ENCODE peak calls at places on chromosomes 7 and 10, in ten cellular contexts. Y is psoas muscle; O is transverse colon; E is stomach; T is CD8-positive, alpha-beta T cell; U is heart left ventricle; G is PC-3; Q is body of pancreas; P is Panc1; S is tibial artery. F is an unnamed sample.

GRCh38 chr7:12358694-12359093 is 45.0 kb downstream of the VWDE start:
- DNase-seq in G (peak; percentile 63), S (no peak), O (no peak), Q (no peak), U (no peak), Y (no peak), T (no peak), P (no peak), E (no peak), F (no peak)

GRCh38 chr10:29144126-29144525 is 144.7 kb upstream of the LYZL1 start:
- DNase-seq in E (no peak), Y (no peak), U (no peak), S (no peak), P (no peak), O (no peak), Q (no peak), G (no peak), T (no peak), F (no peak)

GRCh38 chr7:112970771-112971170 is 115.9 kb downstream of the GPR85 start:
- DNase-seq in O (no peak), E (no peak), U (no peak), Q (no peak), Y (no peak), P (no peak), T (no peak), S (no peak), G (peak; percentile 11), F (no peak)

GRCh38 chr10:69573056-69573806 is at the start of gene NEUROG3:
- DNase-seq in E (no peak), O (no peak), S (peak; percentile 23), T (no peak), Y (peak; percentile 34), P (no peak), U (no peak), Q (no peak), G (no peak), F (no peak)

GRCh38 chr7:131544449-131545425 is 11.7 kb downstream of the PODXL start:
- DNase-seq in Q (no peak), E (no peak), T (no peak), P (no peak), O (no peak), S (no peak), Y (no peak), G (peak; percentile 19), U (no peak), F (no peak)

GRCh38 chr10:131218811-131219583 is 92.5 kb downstream of the TCERG1L start:
- DNase-seq in O (no peak), S (no peak), T (no peak), Y (no peak), E (no peak), P (no peak), G (no peak), U (no peak), Q (no peak), F (no peak)

GRCh38 chr7:20440472-20441105 is 109.9 kb downstream of the ITGB8 start:
- DNase-seq in O (peak; percentile 31), Q (peak; percentile 63), Y (no peak), G (peak; percentile 65), S (no peak), E (peak; percentile 30), P (peak; percentile 10), T (no peak), U (no peak), F (no peak)

GRCh38 chr10:29186221-29186620 is 102.6 kb upstream of the LYZL1 start:
- DNase-seq in E (no peak), P (no peak), O (no peak), Q (no peak), Y (no peak), S (no peak), G (peak; percentile 2), U (no peak), T (no peak), F (no peak)

GRCh38 chr7:112449353-112449752 is 907 bp upstream of the IFRD1 start:
- DNase-seq in G (peak; percentile 83), O (peak; percentile 55), Q (peak; percentile 80), P (peak; percentile 62), T (peak; percentile 50), U (no peak), Y (no peak), S (no peak), E (peak; percentile 37), F (no peak)

GRCh38 chr10:71461917-71462641 is 65.4 kb downstream of the CDH23 start:
- DNase-seq in T (no peak), U (no peak), Q (no peak), P (no peak), Y (no peak), E (no peak), S (no peak), G (no peak), O (no peak), F (no peak)

GRCh38 chr7:130823060-130823459 is 89.1 kb upstream of the KLF14 start:
- DNase-seq in Q (no peak), E (no peak), S (no peak), Y (no peak), G (no peak), U (no peak), O (no peak), P (no peak), T (no peak), F (no peak)

GRCh38 chr7:150476819-150477631 is 26.6 kb downstream of the GIMAP8 start:
- DNase-seq in P (no peak), E (no peak), O (no peak), T (no peak), U (no peak), Q (no peak), Y (no peak), S (no peak), G (no peak), F (no peak)

GRCh38 chr10:124827474-124827873 is 25.9 kb downstream of the ABRAXAS2 start:
- DNase-seq in Y (no peak), P (no peak), G (peak; percentile 47), Q (no peak), E (no peak), T (no peak), U (no peak), S (no peak), O (no peak), F (peak; percentile 18)

GRCh38 chr7:5420841-5421625 is 2.6 kb downstream of the TNRC18 start:
- DNase-seq in Q (peak; percentile 20), P (no peak), O (no peak), E (peak; percentile 35), T (no peak), G (no peak), U (peak; percentile 81), Y (peak; percentile 37), S (no peak), F (no peak)
- H3K9me3 ChIP-seq in Q (no peaks in the 10 kb centered on the region), P (no peaks in the 10 kb centered on the region), O (no peaks in the 10 kb centered on the region), E (no peaks in the 10 kb centered on the region), T (no peaks in the 10 kb centered on the region), G (no peaks in the 10 kb centered on the region), U (no peaks in the 10 kb centered on the region), Y (no peaks in the 10 kb centered on the region), S (no peaks in the 10 kb centered on the region), F (no peaks in the 10 kb centered on the region)

GRCh38 chr7:7761974-7762769 is 43.8 kb upstream of the RPA3 start:
- DNase-seq in U (no peak), G (peak; percentile 66), Q (no peak), E (no peak), T (no peak), Y (no peak), O (no peak), P (peak; percentile 77), S (no peak), F (no peak)
- H3K4me3 ChIP-seq in U (peak overlapping the region; percentile 56), G (peak overlapping the region; percentile 68), Q (no peak overlapping the region), E (peak overlapping the region; percentile 32), T (peak overlapping the region; percentile 52), Y (peak overlapping the region; percentile 60), O (peak overlapping the region; percentile 29), P (peak overlapping the region; percentile 28), S (peak overlapping the region; percentile 46), F (peak overlapping the region; percentile 1)

GRCh38 chr10:22710139-22710745 is 4.1 kb downstream of the PIP4K2A start:
- DNase-seq in T (no peak), S (no peak), O (no peak), G (no peak), P (no peak), Y (no peak), U (no peak), E (no peak), Q (peak; percentile 38), F (no peak)

GRCh38 chr10:22712959-22713852 is 1.2 kb downstream of the PIP4K2A start:
- DNase-seq in U (peak; percentile 69), G (peak; percentile 25), T (peak; percentile 49), Y (peak; percentile 21), S (no peak), Q (peak; percentile 16), E (peak; percentile 38), O (peak; percentile 40), P (no peak), F (peak; percentile 24)

GRCh38 chr10:22711373-22711772 is 3.0 kb downstream of the PIP4K2A start:
- DNase-seq in O (no peak), E (no peak), T (no peak), G (no peak), Q (no peak), S (no peak), U (no peak), Y (no peak), P (no peak), F (no peak)

GRCh38 chr10:22713853-22714523 is 390 bp downstream of the PIP4K2A start:
- DNase-seq in Y (no peak), G (peak; percentile 5), O (peak; percentile 30), E (no peak), U (peak; percentile 76), S (peak; percentile 25), P (no peak), T (peak; percentile 50), Q (peak; percentile 24), F (no peak)

DNA sequence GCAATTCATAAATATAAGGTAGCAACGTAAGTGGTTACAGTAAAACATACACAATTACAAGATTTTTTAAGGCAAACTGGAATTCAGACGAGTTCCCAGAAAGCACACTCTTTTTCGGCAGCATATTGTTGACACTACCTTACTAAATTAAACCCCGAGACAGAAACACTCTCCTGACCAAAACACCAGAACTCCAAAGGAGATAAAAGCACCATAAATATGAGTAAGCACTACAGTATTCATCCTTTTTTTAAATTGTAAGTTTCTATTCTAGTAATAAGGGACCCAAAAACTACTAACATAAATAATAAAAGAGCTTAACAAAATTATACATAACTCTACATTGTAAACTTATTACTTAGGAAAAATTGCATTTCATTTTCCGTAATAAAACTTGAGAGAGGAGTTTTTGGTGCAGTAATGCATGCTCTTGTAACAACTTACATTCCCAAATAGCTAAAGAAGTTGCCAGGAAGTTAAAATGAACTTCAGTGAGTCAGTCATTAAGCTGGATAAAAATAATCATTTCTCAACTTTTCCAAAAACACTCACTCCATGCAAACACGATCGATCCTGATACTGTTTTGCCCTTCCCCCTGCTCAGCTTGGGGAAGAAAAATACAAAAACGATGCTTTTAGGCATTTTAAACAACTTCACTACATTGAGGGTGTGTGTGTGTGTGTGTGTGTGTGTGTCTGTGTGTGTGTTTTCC is 2.0 kb downstream of the PIP4K2A start:
- DNase-seq in T (no peak), E (no peak), G (peak; percentile 14), Y (no peak), S (no peak), Q (no peak), U (no peak), O (no peak), P (no peak), F (no peak)
- H3K9me3 ChIP-seq in T (no peaks in the 10 kb centered on the region), E (no peaks in the 10 kb centered on the region), G (no peaks in the 10 kb centered on the region), Y (no peaks in the 10 kb centered on the region), S (no peaks in the 10 kb centered on the region), Q (no peaks in the 10 kb centered on the region), U (no peaks in the 10 kb centered on the region), O (no peaks in the 10 kb centered on the region), P (no peaks in the 10 kb centered on the region), F (no peaks in the 10 kb centered on the region)

DNA sequence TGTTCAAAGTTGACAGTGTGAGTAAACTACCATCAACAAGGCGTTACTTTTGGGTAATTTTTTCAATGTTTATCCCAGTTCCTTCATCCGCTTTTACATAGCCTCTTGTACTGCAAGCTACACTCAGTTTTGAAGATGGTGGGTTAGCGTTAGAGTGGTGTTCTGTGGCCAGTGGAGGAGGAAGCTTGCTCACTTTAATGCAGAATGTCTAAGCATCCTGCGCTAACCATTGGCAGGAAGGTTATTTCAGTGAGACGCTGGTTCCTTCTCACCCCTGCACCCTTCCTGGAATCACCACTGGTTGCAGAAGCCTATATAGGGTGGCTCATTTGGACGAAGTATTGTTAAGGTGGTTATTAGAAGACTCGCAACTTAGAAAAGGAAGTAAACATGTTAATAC is 159.1 kb downstream of the CELF2 start:
- DNase-seq in S (no peak), O (peak; percentile 29), Y (no peak), Q (no peak), T (peak; percentile 46), E (no peak), U (no peak), G (no peak), P (no peak), F (no peak)
- H3K4me3 ChIP-seq in S (no peak overlapping the region), O (no peak overlapping the region), Y (no peak overlapping the region), Q (no peak overlapping the region), T (peak overlapping the region; percentile 14), E (no peak overlapping the region), U (no peak overlapping the region), G (no peak overlapping the region), P (no peak overlapping the region), F (no peak overlapping the region)

F was measured in uterus.